ENCODE peak calls at places on chromosomes 3 and 15, in seven cellular contexts. One of them, this sample, is unnamed.

GRCh38 chr3:149021830-149022229 is 30.5 kb downstream of the GYG1 start:
- DNase-seq in GM06990: no peak
- DNase-seq in astrocyte of the spinal cord: no peak
- DNase-seq in brain microvascular endothelial cell: no peak
- DNase-seq in coronary artery: no peak
- DNase-seq in GM12878: no peak
- DNase-seq in heart left ventricle: no peak
- DNase-seq in this sample: no peak

GRCh38 chr15:80710635-80711553 is 15.8 kb downstream of the ABHD17C start:
- DNase-seq in astrocyte of the spinal cord: peak
- DNase-seq in coronary artery: no peak
- DNase-seq in GM06990: peak
- DNase-seq in GM12878: peak
- DNase-seq in brain microvascular endothelial cell: peak
- DNase-seq in heart left ventricle: no peak
- DNase-seq in this sample: peak

GRCh38 chr3:157347577-157348303 is 88.9 kb upstream of the PTX3 start:
- DNase-seq in GM12878: no peak
- DNase-seq in brain microvascular endothelial cell: no peak
- DNase-seq in astrocyte of the spinal cord: no peak
- DNase-seq in heart left ventricle: no peak
- DNase-seq in coronary artery: no peak
- DNase-seq in GM06990: no peak
- DNase-seq in this sample: no peak

GRCh38 chr3:13529196-13529975 is 19.5 kb upstream of the FBLN2 start:
- DNase-seq in GM06990: no peak
- DNase-seq in GM12878: no peak
- DNase-seq in heart left ventricle: peak
- DNase-seq in coronary artery: no peak
- DNase-seq in brain microvascular endothelial cell: no peak
- DNase-seq in astrocyte of the spinal cord: no peak
- DNase-seq in this sample: no peak

GRCh38 chr3:71721721-71722157 is 3.5 kb downstream of the EIF4E3 start:
- DNase-seq in coronary artery: no peak
- DNase-seq in heart left ventricle: no peak
- DNase-seq in GM06990: no peak
- DNase-seq in GM12878: no peak
- DNase-seq in brain microvascular endothelial cell: no peak
- DNase-seq in astrocyte of the spinal cord: no peak
- DNase-seq in this sample: no peak

GRCh38 chr3:163722421-163722820 is 1355.9 kb downstream of the SI start:
- DNase-seq in heart left ventricle: no peak
- DNase-seq in brain microvascular endothelial cell: no peak
- DNase-seq in coronary artery: no peak
- DNase-seq in GM06990: no peak
- DNase-seq in GM12878: no peak
- DNase-seq in astrocyte of the spinal cord: no peak
- DNase-seq in this sample: no peak

GRCh38 chr3:53195602-53196574 is 34.9 kb downstream of the PRKCD start:
- DNase-seq in brain microvascular endothelial cell: no peak
- DNase-seq in heart left ventricle: peak
- DNase-seq in coronary artery: no peak
- DNase-seq in GM06990: peak
- DNase-seq in astrocyte of the spinal cord: peak
- DNase-seq in GM12878: no peak
- DNase-seq in this sample: peak

GRCh38 chr3:39108309-39108708 is 829 bp downstream of the TTC21A start:
- DNase-seq in coronary artery: no peak
- DNase-seq in GM12878: peak
- DNase-seq in astrocyte of the spinal cord: no peak
- DNase-seq in heart left ventricle: no peak
- DNase-seq in brain microvascular endothelial cell: no peak
- DNase-seq in GM06990: peak
- DNase-seq in this sample: peak

GRCh38 chr15:45790325-45790943 is 155.6 kb downstream of the SQOR start:
- DNase-seq in brain microvascular endothelial cell: peak
- DNase-seq in astrocyte of the spinal cord: no peak
- DNase-seq in heart left ventricle: no peak
- DNase-seq in GM12878: no peak
- DNase-seq in coronary artery: no peak
- DNase-seq in GM06990: no peak
- DNase-seq in this sample: peak

GRCh38 chr3:78830466-78830865 is 937.3 kb downstream of the ROBO1 start:
- DNase-seq in GM06990: no peak
- DNase-seq in coronary artery: no peak
- DNase-seq in heart left ventricle: no peak
- DNase-seq in GM12878: no peak
- DNase-seq in astrocyte of the spinal cord: no peak
- DNase-seq in brain microvascular endothelial cell: no peak
- DNase-seq in this sample: peak

GRCh38 chr3:168330983-168331382 is 235.3 kb upstream of the GOLIM4 start:
- DNase-seq in heart left ventricle: no peak
- DNase-seq in brain microvascular endothelial cell: no peak
- DNase-seq in astrocyte of the spinal cord: no peak
- DNase-seq in GM12878: no peak
- DNase-seq in GM06990: no peak
- DNase-seq in coronary artery: no peak
- DNase-seq in this sample: no peak

GRCh38 chr3:11924518-11924917 is 77.8 kb upstream of the TAMM41 start:
- DNase-seq in astrocyte of the spinal cord: no peak
- DNase-seq in GM06990: no peak
- DNase-seq in coronary artery: peak
- DNase-seq in heart left ventricle: no peak
- DNase-seq in brain microvascular endothelial cell: no peak
- DNase-seq in GM12878: no peak
- DNase-seq in this sample: no peak

GRCh38 chr15:58864602-58865419 is 68.7 kb downstream of the SLTM start:
- DNase-seq in GM12878: no peak
- DNase-seq in brain microvascular endothelial cell: no peak
- DNase-seq in GM06990: peak
- DNase-seq in heart left ventricle: peak
- DNase-seq in astrocyte of the spinal cord: no peak
- DNase-seq in coronary artery: peak
- DNase-seq in this sample: no peak

GRCh38 chr15:74505837-74506514 is 35.0 kb upstream of the ARID3B start:
- DNase-seq in heart left ventricle: no peak
- DNase-seq in astrocyte of the spinal cord: no peak
- DNase-seq in GM06990: no peak
- DNase-seq in brain microvascular endothelial cell: no peak
- DNase-seq in GM12878: no peak
- DNase-seq in coronary artery: no peak
- DNase-seq in this sample: no peak

GRCh38 chr15:65337436-65338070 is 33.1 kb downstream of the RNU5B-1 start:
- DNase-seq in GM12878: no peak
- DNase-seq in brain microvascular endothelial cell: no peak
- DNase-seq in astrocyte of the spinal cord: no peak
- DNase-seq in heart left ventricle: no peak
- DNase-seq in coronary artery: no peak
- DNase-seq in GM06990: no peak
- DNase-seq in this sample: no peak

GRCh38 chr3:184015381-184016019 is 2.2 kb downstream of the ABCC5 start:
- DNase-seq in brain microvascular endothelial cell: no peak
- DNase-seq in heart left ventricle: peak
- DNase-seq in coronary artery: no peak
- DNase-seq in GM12878: no peak
- DNase-seq in GM06990: no peak
- DNase-seq in astrocyte of the spinal cord: no peak
- DNase-seq in this sample: no peak

GRCh38 chr15:67186226-67186649 is 68.2 kb downstream of the AAGAB start:
- DNase-seq in coronary artery: no peak
- DNase-seq in astrocyte of the spinal cord: no peak
- DNase-seq in GM06990: no peak
- DNase-seq in brain microvascular endothelial cell: no peak
- DNase-seq in heart left ventricle: peak
- DNase-seq in GM12878: no peak
- DNase-seq in this sample: no peak

GRCh38 chr15:58178668-58179067 is 40.5 kb downstream of the AQP9 start:
- DNase-seq in astrocyte of the spinal cord: no peak
- DNase-seq in heart left ventricle: no peak
- DNase-seq in GM06990: no peak
- DNase-seq in brain microvascular endothelial cell: no peak
- DNase-seq in coronary artery: no peak
- DNase-seq in GM12878: no peak
- DNase-seq in this sample: no peak

GRCh38 chr15:34708422-34708821 is 46.4 kb downstream of the GJD2 start:
- DNase-seq in GM06990: no peak
- DNase-seq in GM12878: no peak
- DNase-seq in brain microvascular endothelial cell: peak
- DNase-seq in astrocyte of the spinal cord: peak
- DNase-seq in coronary artery: no peak
- DNase-seq in heart left ventricle: no peak
- DNase-seq in this sample: peak

GRCh38 chr3:194824676-194825075 is 139.0 kb downstream of the FAM43A start:
- DNase-seq in GM12878: no peak
- DNase-seq in brain microvascular endothelial cell: peak
- DNase-seq in astrocyte of the spinal cord: peak
- DNase-seq in GM06990: no peak
- DNase-seq in coronary artery: no peak
- DNase-seq in heart left ventricle: peak
- DNase-seq in this sample: no peak

GRCh38 chr15:82307714-82308081 is 41.6 kb downstream of the GOLGA6L10 start:
- DNase-seq in GM06990: no peak
- DNase-seq in coronary artery: no peak
- DNase-seq in heart left ventricle: no peak
- DNase-seq in astrocyte of the spinal cord: no peak
- DNase-seq in brain microvascular endothelial cell: no peak
- DNase-seq in GM12878: no peak
- DNase-seq in this sample: no peak

GRCh38 chr3:192571197-192571791 is 156.0 kb downstream of the FGF12 start:
- DNase-seq in brain microvascular endothelial cell: peak
- DNase-seq in GM06990: peak
- DNase-seq in coronary artery: peak
- DNase-seq in astrocyte of the spinal cord: peak
- DNase-seq in heart left ventricle: peak
- DNase-seq in GM12878: no peak
- DNase-seq in this sample: no peak
- H3K4me3 ChIP-seq in brain microvascular endothelial cell: peak
- H3K4me3 ChIP-seq in GM06990: no peak
- H3K4me3 ChIP-seq in coronary artery: peak
- H3K4me3 ChIP-seq in astrocyte of the spinal cord: peak
- H3K4me3 ChIP-seq in heart left ventricle: peak
- H3K4me3 ChIP-seq in GM12878: peak
- H3K4me3 ChIP-seq in this sample: no peak

GRCh38 chr15:71115567-71116351 is 488 bp downstream of the THSD4 start:
- DNase-seq in coronary artery: no peak
- DNase-seq in heart left ventricle: peak
- DNase-seq in GM06990: peak
- DNase-seq in GM12878: no peak
- DNase-seq in astrocyte of the spinal cord: peak
- DNase-seq in brain microvascular endothelial cell: peak
- DNase-seq in this sample: peak
- TF ChIP-seq CTCF in coronary artery: no peak
- TF ChIP-seq CTCF in heart left ventricle: peak
- TF ChIP-seq CTCF in GM06990: no peak
- TF ChIP-seq CTCF in GM12878: no peak
- TF ChIP-seq CTCF in astrocyte of the spinal cord: no peak
- TF ChIP-seq CTCF in brain microvascular endothelial cell: no peak
- TF ChIP-seq CTCF in this sample: no peak

DNA sequence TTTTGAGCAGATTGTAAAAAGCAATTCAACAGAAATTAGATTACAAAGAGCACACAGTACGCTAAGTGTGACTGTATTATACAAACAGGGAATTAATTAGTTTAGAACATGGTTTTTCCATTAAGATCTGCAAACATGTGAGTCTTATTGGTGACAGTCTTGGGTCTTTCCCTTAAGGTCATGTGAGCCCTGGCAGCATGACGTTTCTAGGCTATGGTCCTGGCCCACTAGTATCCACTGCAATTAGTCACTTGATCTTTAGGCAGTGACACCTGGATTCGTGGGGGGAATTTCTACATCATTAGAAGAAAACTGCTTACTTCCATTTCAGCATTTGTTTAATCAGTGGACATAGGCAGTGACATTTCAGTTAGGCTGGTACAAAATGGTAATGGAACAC is 360.2 kb upstream of the NR2F2 start:
- DNase-seq in brain microvascular endothelial cell: no peak
- DNase-seq in GM06990: no peak
- DNase-seq in heart left ventricle: no peak
- DNase-seq in GM12878: no peak
- DNase-seq in coronary artery: no peak
- DNase-seq in astrocyte of the spinal cord: no peak
- DNase-seq in this sample: no peak
- H3K4me3 ChIP-seq in brain microvascular endothelial cell: no peak
- H3K4me3 ChIP-seq in GM06990: no peak
- H3K4me3 ChIP-seq in heart left ventricle: no peak
- H3K4me3 ChIP-seq in GM12878: no peak
- H3K4me3 ChIP-seq in coronary artery: no peak
- H3K4me3 ChIP-seq in astrocyte of the spinal cord: no peak
- H3K4me3 ChIP-seq in this sample: no peak

GRCh38 chr3:138835177-138835757 is 539 bp upstream of the PIK3CB start:
- DNase-seq in heart left ventricle: no peak
- DNase-seq in GM06990: no peak
- DNase-seq in brain microvascular endothelial cell: no peak
- DNase-seq in GM12878: no peak
- DNase-seq in coronary artery: no peak
- DNase-seq in astrocyte of the spinal cord: no peak
- DNase-seq in this sample: peak

GRCh38 chr3:138829886-138830510 is 4.7 kb downstream of the PIK3CB start:
- DNase-seq in coronary artery: no peak
- DNase-seq in astrocyte of the spinal cord: no peak
- DNase-seq in GM12878: no peak
- DNase-seq in heart left ventricle: no peak
- DNase-seq in brain microvascular endothelial cell: no peak
- DNase-seq in GM06990: no peak
- DNase-seq in this sample: no peak

GRCh38 chr3:138833908-138834358 is 795 bp downstream of the PIK3CB start:
- DNase-seq in GM12878: no peak
- DNase-seq in astrocyte of the spinal cord: peak
- DNase-seq in brain microvascular endothelial cell: peak
- DNase-seq in coronary artery: no peak
- DNase-seq in GM06990: no peak
- DNase-seq in heart left ventricle: no peak
- DNase-seq in this sample: peak

GRCh38 chr3:138829097-138829496 is 5.6 kb downstream of the PIK3CB start:
- DNase-seq in coronary artery: no peak
- DNase-seq in astrocyte of the spinal cord: no peak
- DNase-seq in GM12878: no peak
- DNase-seq in GM06990: no peak
- DNase-seq in heart left ventricle: no peak
- DNase-seq in brain microvascular endothelial cell: no peak
- DNase-seq in this sample: no peak

GRCh38 chr3:138834359-138835176 is at the start of gene PIK3CB:
- DNase-seq in heart left ventricle: peak
- DNase-seq in brain microvascular endothelial cell: peak
- DNase-seq in coronary artery: peak
- DNase-seq in astrocyte of the spinal cord: peak
- DNase-seq in GM12878: no peak
- DNase-seq in GM06990: peak
- DNase-seq in this sample: peak
- TF ChIP-seq CTCF in heart left ventricle: peak
- TF ChIP-seq CTCF in brain microvascular endothelial cell: peak
- TF ChIP-seq CTCF in coronary artery: no peak
- TF ChIP-seq CTCF in astrocyte of the spinal cord: peak
- TF ChIP-seq CTCF in GM12878: peak
- TF ChIP-seq CTCF in GM06990: peak
- TF ChIP-seq CTCF in this sample: peak